ENCODE peak calls at places on chromosomes 7 and 10, in seven cellular contexts. G is body of pancreas; S is AG09309; Q is left ventricle myocardium inferior; K is AG10803; N is CD8-positive, alpha-beta memory T cell; X is astrocyte of the spinal cord. J is an unnamed sample.
A peak's percentile ranks its signal among the peaks of the same experiment; 100 is the strongest.

GRCh38 chr7:23246540-23246939 is at the start of gene GPNMB:
- DNase-seq in G (peak; percentile 50), S (peak; percentile 89), Q (no peak), K (peak; percentile 98), N (no peak), X (peak; percentile 52), J (peak; percentile 97)

GRCh38 chr10:131896403-131896802 is 4.4 kb upstream of the PPP2R2D start:
- DNase-seq in G (no peak), S (no peak), Q (no peak), K (no peak), N (peak; percentile 81), X (no peak), J (no peak)

GRCh38 chr10:4111593-4111992 is 326.6 kb upstream of the KLF6 start:
- DNase-seq in G (no peak), S (no peak), Q (no peak), K (no peak), N (no peak), X (peak; percentile 67), J (peak; percentile 41)

GRCh38 chr10:20474064-20474463 is 423.0 kb downstream of the NEBL start:
- DNase-seq in G (no peak), S (no peak), Q (no peak), K (no peak), N (no peak), X (no peak), J (no peak)

GRCh38 chr7:32204361-32205018 is 134.3 kb upstream of the PDE1C start:
- DNase-seq in G (peak; percentile 65), S (peak; percentile 61), Q (peak; percentile 69), K (peak; percentile 80), N (no peak), X (peak; percentile 84), J (peak; percentile 75)

GRCh38 chr7:1639071-1639470 is 31.0 kb upstream of the ELFN1 start:
- DNase-seq in G (no peak), S (no peak), Q (peak; percentile 7), K (no peak), N (no peak), X (no peak), J (no peak)

GRCh38 chr7:29106128-29106988 is 40.0 kb downstream of the CPVL start:
- DNase-seq in G (peak; percentile 67), S (peak; percentile 37), Q (no peak), K (peak; percentile 67), N (no peak), X (peak; percentile 64), J (peak; percentile 69)

GRCh38 chr7:139827042-139827441 is 2.0 kb upstream of the TBXAS1 start:
- DNase-seq in G (no peak), S (no peak), Q (no peak), K (no peak), N (no peak), X (no peak), J (no peak)

GRCh38 chr7:159078193-159078910 is 66.3 kb downstream of the VIPR2 start:
- DNase-seq in G (no peak), S (no peak), Q (no peak), K (no peak), N (no peak), X (no peak), J (no peak)

GRCh38 chr7:35729061-35729783 is 34.3 kb upstream of the HERPUD2 start:
- DNase-seq in G (no peak), S (no peak), Q (no peak), K (no peak), N (peak; percentile 77), X (no peak), J (no peak)

GRCh38 chr10:132634947-132635271 is 97.3 kb downstream of the INPP5A start:
- DNase-seq in G (no peak), S (no peak), Q (no peak), K (no peak), N (no peak), X (no peak), J (no peak)

GRCh38 chr7:114293289-114294012 is 121.2 kb upstream of the FOXP2 start:
- DNase-seq in G (no peak), S (no peak), Q (no peak), K (no peak), N (no peak), X (no peak), J (no peak)

GRCh38 chr7:31092606-31093005 is 40.5 kb downstream of the ADCYAP1R1 start:
- DNase-seq in G (no peak), S (no peak), Q (no peak), K (no peak), N (no peak), X (no peak), J (no peak)

GRCh38 chr10:71864861-71865473 is 13.9 kb upstream of the PSAP start:
- DNase-seq in G (no peak), S (peak; percentile 64), Q (no peak), K (peak; percentile 73), N (no peak), X (peak; percentile 74), J (peak; percentile 85)

GRCh38 chr7:68744036-68744435 is 854.2 kb upstream of the AUTS2 start:
- DNase-seq in G (no peak), S (no peak), Q (no peak), K (no peak), N (no peak), X (no peak), J (no peak)

GRCh38 chr10:11444148-11444516 is 167.3 kb downstream of the USP6NL start:
- DNase-seq in G (no peak), S (no peak), Q (no peak), K (no peak), N (no peak), X (no peak), J (no peak)

GRCh38 chr10:119466655-119467054 is 75.9 kb downstream of the RGS10 start:
- DNase-seq in G (no peak), S (no peak), Q (no peak), K (no peak), N (peak; percentile 31), X (no peak), J (no peak)

GRCh38 chr7:100099452-100099851 is 1.7 kb downstream of the MCM7 start:
- DNase-seq in G (no peak), S (no peak), Q (no peak), K (no peak), N (no peak), X (no peak), J (no peak)

GRCh38 chr7:100100420-100101015 is 679 bp downstream of the MCM7 start:
- DNase-seq in G (peak; percentile 94), S (peak; percentile 97), Q (peak; percentile 92), K (peak; percentile 100), N (peak; percentile 92), X (peak; percentile 99), J (peak; percentile 95)

GRCh38 chr7:100101016-100101862 is at the start of the genes AP4M1 and MCM7:
- DNase-seq in G (peak; percentile 99), S (peak; percentile 94), Q (peak; percentile 99), K (peak; percentile 99), N (peak; percentile 94), X (peak; percentile 100), J (peak; percentile 98)

GRCh38 chr7:100095704-100096103 is 5.5 kb downstream of the MCM7 start:
- DNase-seq in G (no peak), S (no peak), Q (no peak), K (no peak), N (no peak), X (no peak), J (no peak)

DNA sequence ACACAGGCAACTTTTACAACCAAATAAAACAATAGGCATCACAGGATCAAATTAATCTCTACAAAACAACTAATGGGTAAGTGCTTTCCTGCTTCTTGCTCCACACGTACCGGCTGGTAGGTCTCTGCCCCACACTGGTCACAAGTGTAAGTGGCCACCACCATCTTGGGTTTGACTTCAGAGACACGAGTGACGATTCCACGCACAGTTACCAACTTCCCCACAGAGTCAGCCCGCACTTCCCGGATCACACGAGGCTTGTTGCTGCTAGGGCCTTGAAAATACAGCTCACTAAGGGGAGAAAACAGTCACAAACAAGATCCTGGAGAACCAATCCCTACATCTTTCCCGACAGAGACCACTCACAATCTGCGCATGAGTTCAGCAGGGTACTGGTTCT is 2.3 kb downstream of the MCM7 start:
- DNase-seq in G (no peak), S (no peak), Q (no peak), K (no peak), N (no peak), X (no peak), J (no peak)
- H3K4me3 ChIP-seq in G (no peak overlapping the region), S (no peak overlapping the region), Q (no peak overlapping the region), K (no peak overlapping the region), N (no peak overlapping the region), X (no peak overlapping the region), J (no peak overlapping the region)

GRCh38 chr7:150464962-150465361 is 14.5 kb downstream of the GIMAP8 start:
- DNase-seq in G (no peak), S (no peak), Q (no peak), K (no peak), N (no peak), X (no peak), J (no peak)

GRCh38 chr7:150466477-150466876 is 16.0 kb downstream of the GIMAP8 start:
- DNase-seq in G (no peak), S (no peak), Q (no peak), K (no peak), N (no peak), X (no peak), J (no peak)

GRCh38 chr7:150465414-150465813 is 15.0 kb downstream of the GIMAP8 start:
- DNase-seq in G (no peak), S (no peak), Q (no peak), K (no peak), N (no peak), X (no peak), J (no peak)

GRCh38 chr7:150471886-150472285 is 21.5 kb downstream of the GIMAP8 start:
- DNase-seq in G (no peak), S (no peak), Q (no peak), K (no peak), N (no peak), X (no peak), J (no peak)

DNA sequence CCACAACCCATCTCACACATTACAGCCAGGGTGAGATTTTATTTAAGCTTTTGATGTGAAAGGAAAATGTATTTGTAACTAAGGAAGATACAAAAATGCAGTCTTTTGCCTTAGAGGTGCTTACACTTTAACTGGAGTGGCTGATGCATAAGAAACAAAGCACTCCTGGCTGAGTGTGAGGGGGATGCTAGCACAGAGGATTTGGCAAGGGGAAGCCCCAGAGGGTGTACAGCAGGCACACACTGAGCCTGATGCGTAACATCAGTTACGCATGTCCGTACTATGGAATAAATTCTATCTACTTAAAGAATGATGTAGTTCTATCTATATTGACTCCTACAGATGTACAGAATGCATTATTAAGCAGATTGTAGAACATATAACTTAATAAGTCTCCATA is 17.8 kb downstream of the GIMAP8 start:
- DNase-seq in G (no peak), S (no peak), Q (no peak), K (no peak), N (no peak), X (no peak), J (no peak)
- H3K4me3 ChIP-seq in G (no peak overlapping the region), S (no peak overlapping the region), Q (peak overlapping the region; percentile 57), K (no peak overlapping the region), N (no peak overlapping the region), X (no peak overlapping the region), J (no peak overlapping the region)

DNA sequence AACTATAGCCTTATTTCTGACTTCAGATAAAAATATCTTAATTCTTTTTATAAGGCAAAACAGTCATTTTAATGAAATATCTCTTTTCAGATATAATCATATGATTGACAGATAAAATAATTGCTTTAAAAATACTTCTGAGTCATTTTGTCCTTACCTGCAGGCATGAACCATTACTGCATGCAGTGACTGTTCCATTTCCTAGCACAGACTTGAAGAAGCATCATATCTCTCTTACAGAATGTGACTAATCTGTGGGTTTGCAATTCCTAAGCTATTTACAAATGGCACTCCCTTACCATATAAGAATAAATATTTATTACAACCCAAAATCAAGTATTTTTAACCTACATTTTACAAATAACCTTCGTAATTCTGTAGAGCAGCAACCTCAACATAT is 120.7 kb downstream of the SRPK2 start:
- DNase-seq in G (no peak), S (peak; percentile 39), Q (no peak), K (peak; percentile 68), N (no peak), X (peak; percentile 49), J (peak; percentile 85)
- H3K4me3 ChIP-seq in G (no peak overlapping the region), S (no peak overlapping the region), Q (peak overlapping the region; percentile 64), K (no peak overlapping the region), N (peak overlapping the region; percentile 53), X (peak overlapping the region; percentile 27), J (peak overlapping the region; percentile 38)

GRCh38 chr10:89627863-89628262 is 17.2 kb downstream of the PANK1 start:
- DNase-seq in G (no peak), S (no peak), Q (no peak), K (no peak), N (no peak), X (no peak), J (no peak)
- H3K4me3 ChIP-seq in G (no peak overlapping the region), S (no peak overlapping the region), Q (no peak overlapping the region), K (no peak overlapping the region), N (no peak overlapping the region), X (no peak overlapping the region), J (no peak overlapping the region)